ENCODE peak calls at places on chromosomes 13 and 19, in nine cellular contexts. One of them, this sample, is unnamed.

GRCh38 chr13:94323746-94324408 is 155.6 kb downstream of the DCT start:
- DNase-seq in Ammon's horn: no peak
- DNase-seq in ovary: no peak
- DNase-seq in sciatic nerve: no peak
- DNase-seq in body of pancreas: no peak
- DNase-seq in stimulated activated CD8-positive, alpha-beta memory T cell treated with anti-CD3 and anti-CD28 coated beads, Interleukin-15, amount 100 ng/mL, for 24 hours: no peak
- DNase-seq in mucosa of gallbladder: no peak
- DNase-seq in non-pigmented ciliary epithelial cell: no peak
- DNase-seq in RPMI7951: no peak
- DNase-seq in this sample: no peak

GRCh38 chr19:38509027-38509426 is 75.5 kb downstream of the RYR1 start:
- DNase-seq in mucosa of gallbladder: no peak
- DNase-seq in stimulated activated CD8-positive, alpha-beta memory T cell treated with anti-CD3 and anti-CD28 coated beads, Interleukin-15, amount 100 ng/mL, for 24 hours: no peak
- DNase-seq in ovary: no peak
- DNase-seq in non-pigmented ciliary epithelial cell: no peak
- DNase-seq in body of pancreas: no peak
- DNase-seq in Ammon's horn: no peak
- DNase-seq in sciatic nerve: no peak
- DNase-seq in RPMI7951: no peak
- DNase-seq in this sample: no peak

GRCh38 chr13:111298214-111298975 is 22.0 kb upstream of the TEX29 start:
- DNase-seq in sciatic nerve: no peak
- DNase-seq in non-pigmented ciliary epithelial cell: no peak
- DNase-seq in body of pancreas: no peak
- DNase-seq in mucosa of gallbladder: no peak
- DNase-seq in Ammon's horn: no peak
- DNase-seq in stimulated activated CD8-positive, alpha-beta memory T cell treated with anti-CD3 and anti-CD28 coated beads, Interleukin-15, amount 100 ng/mL, for 24 hours: no peak
- DNase-seq in ovary: no peak
- DNase-seq in RPMI7951: no peak
- DNase-seq in this sample: no peak

GRCh38 chr13:50484472-50485113 is 358.9 kb downstream of the DLEU7 start:
- DNase-seq in ovary: no peak
- DNase-seq in non-pigmented ciliary epithelial cell: no peak
- DNase-seq in Ammon's horn: peak
- DNase-seq in RPMI7951: peak
- DNase-seq in body of pancreas: no peak
- DNase-seq in stimulated activated CD8-positive, alpha-beta memory T cell treated with anti-CD3 and anti-CD28 coated beads, Interleukin-15, amount 100 ng/mL, for 24 hours: no peak
- DNase-seq in mucosa of gallbladder: no peak
- DNase-seq in sciatic nerve: no peak
- DNase-seq in this sample: no peak

GRCh38 chr19:6264077-6264445 is 15.7 kb downstream of the MLLT1 start:
- DNase-seq in sciatic nerve: no peak
- DNase-seq in mucosa of gallbladder: no peak
- DNase-seq in ovary: no peak
- DNase-seq in Ammon's horn: no peak
- DNase-seq in RPMI7951: no peak
- DNase-seq in non-pigmented ciliary epithelial cell: no peak
- DNase-seq in body of pancreas: no peak
- DNase-seq in stimulated activated CD8-positive, alpha-beta memory T cell treated with anti-CD3 and anti-CD28 coated beads, Interleukin-15, amount 100 ng/mL, for 24 hours: no peak
- DNase-seq in this sample: no peak

GRCh38 chr19:11485245-11485837 is 4.5 kb upstream of the ELAVL3 start:
- DNase-seq in non-pigmented ciliary epithelial cell: no peak
- DNase-seq in ovary: no peak
- DNase-seq in Ammon's horn: no peak
- DNase-seq in stimulated activated CD8-positive, alpha-beta memory T cell treated with anti-CD3 and anti-CD28 coated beads, Interleukin-15, amount 100 ng/mL, for 24 hours: no peak
- DNase-seq in body of pancreas: no peak
- DNase-seq in mucosa of gallbladder: no peak
- DNase-seq in RPMI7951: no peak
- DNase-seq in sciatic nerve: no peak
- DNase-seq in this sample: peak

GRCh38 chr19:3459322-3459881 is 20.9 kb downstream of the SMIM24 start:
- DNase-seq in RPMI7951: peak
- DNase-seq in ovary: peak
- DNase-seq in stimulated activated CD8-positive, alpha-beta memory T cell treated with anti-CD3 and anti-CD28 coated beads, Interleukin-15, amount 100 ng/mL, for 24 hours: no peak
- DNase-seq in mucosa of gallbladder: peak
- DNase-seq in non-pigmented ciliary epithelial cell: peak
- DNase-seq in Ammon's horn: peak
- DNase-seq in body of pancreas: peak
- DNase-seq in sciatic nerve: peak
- DNase-seq in this sample: peak

GRCh38 chr19:28998974-28999373 is 214.0 kb downstream of the UQCRFS1 start:
- DNase-seq in mucosa of gallbladder: no peak
- DNase-seq in RPMI7951: no peak
- DNase-seq in ovary: no peak
- DNase-seq in Ammon's horn: no peak
- DNase-seq in stimulated activated CD8-positive, alpha-beta memory T cell treated with anti-CD3 and anti-CD28 coated beads, Interleukin-15, amount 100 ng/mL, for 24 hours: no peak
- DNase-seq in non-pigmented ciliary epithelial cell: no peak
- DNase-seq in sciatic nerve: no peak
- DNase-seq in body of pancreas: no peak
- DNase-seq in this sample: no peak

GRCh38 chr13:44516771-44517170 is 59.4 kb downstream of the TSC22D1 start:
- DNase-seq in body of pancreas: no peak
- DNase-seq in sciatic nerve: no peak
- DNase-seq in Ammon's horn: no peak
- DNase-seq in RPMI7951: no peak
- DNase-seq in mucosa of gallbladder: no peak
- DNase-seq in ovary: no peak
- DNase-seq in stimulated activated CD8-positive, alpha-beta memory T cell treated with anti-CD3 and anti-CD28 coated beads, Interleukin-15, amount 100 ng/mL, for 24 hours: no peak
- DNase-seq in non-pigmented ciliary epithelial cell: no peak
- DNase-seq in this sample: no peak

GRCh38 chr13:100887729-100888151 is 213.1 kb upstream of the TMTC4 start:
- DNase-seq in non-pigmented ciliary epithelial cell: peak
- DNase-seq in stimulated activated CD8-positive, alpha-beta memory T cell treated with anti-CD3 and anti-CD28 coated beads, Interleukin-15, amount 100 ng/mL, for 24 hours: no peak
- DNase-seq in body of pancreas: peak
- DNase-seq in sciatic nerve: no peak
- DNase-seq in Ammon's horn: no peak
- DNase-seq in mucosa of gallbladder: no peak
- DNase-seq in RPMI7951: peak
- DNase-seq in ovary: no peak
- DNase-seq in this sample: no peak

GRCh38 chr19:46716013-46716671 is 772 bp downstream of the PRKD2 start:
- DNase-seq in Ammon's horn: no peak
- DNase-seq in body of pancreas: no peak
- DNase-seq in stimulated activated CD8-positive, alpha-beta memory T cell treated with anti-CD3 and anti-CD28 coated beads, Interleukin-15, amount 100 ng/mL, for 24 hours: no peak
- DNase-seq in RPMI7951: peak
- DNase-seq in sciatic nerve: no peak
- DNase-seq in mucosa of gallbladder: no peak
- DNase-seq in non-pigmented ciliary epithelial cell: no peak
- DNase-seq in ovary: no peak
- DNase-seq in this sample: no peak

GRCh38 chr19:6233827-6234511 is 45.8 kb downstream of the MLLT1 start:
- DNase-seq in stimulated activated CD8-positive, alpha-beta memory T cell treated with anti-CD3 and anti-CD28 coated beads, Interleukin-15, amount 100 ng/mL, for 24 hours: no peak
- DNase-seq in RPMI7951: no peak
- DNase-seq in body of pancreas: peak
- DNase-seq in mucosa of gallbladder: no peak
- DNase-seq in sciatic nerve: no peak
- DNase-seq in Ammon's horn: no peak
- DNase-seq in non-pigmented ciliary epithelial cell: no peak
- DNase-seq in ovary: peak
- DNase-seq in this sample: peak

GRCh38 chr13:99657848-99658265 is 156.6 kb downstream of the TM9SF2 start:
- DNase-seq in mucosa of gallbladder: peak
- DNase-seq in body of pancreas: peak
- DNase-seq in stimulated activated CD8-positive, alpha-beta memory T cell treated with anti-CD3 and anti-CD28 coated beads, Interleukin-15, amount 100 ng/mL, for 24 hours: no peak
- DNase-seq in Ammon's horn: peak
- DNase-seq in non-pigmented ciliary epithelial cell: no peak
- DNase-seq in ovary: no peak
- DNase-seq in sciatic nerve: peak
- DNase-seq in RPMI7951: no peak
- DNase-seq in this sample: peak

GRCh38 chr13:30730526-30730925 is 4.8 kb upstream of the ALOX5AP start:
- DNase-seq in body of pancreas: peak
- DNase-seq in RPMI7951: peak
- DNase-seq in mucosa of gallbladder: no peak
- DNase-seq in Ammon's horn: peak
- DNase-seq in stimulated activated CD8-positive, alpha-beta memory T cell treated with anti-CD3 and anti-CD28 coated beads, Interleukin-15, amount 100 ng/mL, for 24 hours: no peak
- DNase-seq in non-pigmented ciliary epithelial cell: no peak
- DNase-seq in sciatic nerve: no peak
- DNase-seq in ovary: no peak
- DNase-seq in this sample: peak

This sample was measured in cerebellar cortex.